ENCODE peak calls at places on chromosomes 12 and 14, in five cellular contexts. I, C, P, B and H are unnamed samples.

GRCh38 chr14:33936391-33936790 is 14.5 kb downstream of the EGLN3 start:
- DNase-seq in I (no peak), C (no peak), P (no peak), B (no peak), H (no peak)

GRCh38 chr12:120909633-120910318 is 5.6 kb upstream of the SPPL3 start:
- DNase-seq in I (no peak), C (no peak), P (no peak), B (no peak), H (no peak)

GRCh38 chr12:111445311-111446043 is 39.8 kb downstream of the SH2B3 start:
- DNase-seq in I (no peak), C (no peak), P (no peak), B (no peak), H (no peak)

GRCh38 chr14:74841230-74842207 is 34.4 kb downstream of the PROX2 start:
- DNase-seq in I (no peak), C (peak; percentile 77), P (no peak), B (no peak), H (no peak)

GRCh38 chr14:53890611-53891091 is 66.0 kb downstream of the BMP4 start:
- DNase-seq in I (no peak), C (no peak), P (no peak), B (no peak), H (peak; percentile 46)

GRCh38 chr12:68175566-68176033 is 16.1 kb upstream of the IFNG start:
- DNase-seq in I (no peak), C (peak; percentile 63), P (no peak), B (no peak), H (no peak)

GRCh38 chr14:75933712-75934296 is 48.0 kb downstream of the TGFB3 start:
- DNase-seq in I (no peak), C (no peak), P (peak; percentile 31), B (no peak), H (no peak)

GRCh38 chr12:6752181-6752930 is 585 bp downstream of the MLF2 start:
- DNase-seq in I (no peak), C (no peak), P (peak; percentile 62), B (peak; percentile 82), H (peak; percentile 51)

GRCh38 chr12:38903596-38903995 is 1.8 kb downstream of the CPNE8 start:
- DNase-seq in I (no peak), C (no peak), P (no peak), B (no peak), H (no peak)

GRCh38 chr14:34715108-34715863 is 893 bp upstream of the CFL2 start:
- DNase-seq in I (no peak), C (no peak), P (no peak), B (no peak), H (no peak)

GRCh38 chr14:93538411-93538810 is 107.7 kb downstream of the UNC79 start:
- DNase-seq in I (peak; percentile 38), C (no peak), P (peak; percentile 33), B (peak; percentile 32), H (no peak)

GRCh38 chr14:101953151-101953550 is 11.2 kb upstream of the DYNC1H1 start:
- DNase-seq in I (no peak), C (no peak), P (no peak), B (no peak), H (no peak)

GRCh38 chr12:67472551-67472950 is 176.0 kb upstream of the DYRK2 start:
- DNase-seq in I (no peak), C (no peak), P (no peak), B (no peak), H (no peak)

GRCh38 chr12:68340404-68341270 is 8.5 kb upstream of the MDM1 start:
- DNase-seq in I (no peak), C (no peak), P (no peak), B (no peak), H (no peak)

GRCh38 chr14:39015360-39015961 is 87.6 kb downstream of the SEC23A start:
- DNase-seq in I (peak; percentile 28), C (no peak), P (peak; percentile 30), B (peak; percentile 34), H (peak; percentile 84)

GRCh38 chr12:29414368-29414767 is 33.4 kb upstream of the ERGIC2 start:
- DNase-seq in I (no peak), C (no peak), P (no peak), B (no peak), H (no peak)

GRCh38 chr12:123723765-123724164 is 11.6 kb downstream of the ATP6V0A2 start:
- DNase-seq in I (no peak), C (no peak), P (no peak), B (no peak), H (no peak)

GRCh38 chr12:107319536-107320030 is 226.2 kb upstream of the CRY1 start:
- DNase-seq in I (no peak), C (no peak), P (no peak), B (peak; percentile 61), H (no peak)

GRCh38 chr12:101051901-101052550 is 158.0 kb downstream of the SLC5A8 start:
- DNase-seq in I (peak; percentile 88), C (no peak), P (no peak), B (peak; percentile 5), H (peak; percentile 88)

GRCh38 chr12:26668230-26668629 is 164.8 kb downstream of the ITPR2 start:
- DNase-seq in I (no peak), C (no peak), P (no peak), B (peak; percentile 11), H (no peak)

GRCh38 chr12:122366685-122367475 is 55.6 kb downstream of the CLIP1 start:
- DNase-seq in I (peak; percentile 78), C (no peak), P (peak; percentile 32), B (no peak), H (peak; percentile 84)

GRCh38 chr12:100851637-100852036 is 57.1 kb downstream of the ANO4 start:
- DNase-seq in I (no peak), C (no peak), P (no peak), B (no peak), H (no peak)

GRCh38 chr12:58915634-58916033 is 4.7 kb downstream of the LRIG3 start:
- DNase-seq in I (no peak), C (no peak), P (no peak), B (no peak), H (no peak)

GRCh38 chr12:53737951-53738833 is 10.9 kb upstream of the CALCOCO1 start:
- DNase-seq in I (no peak), C (no peak), P (peak; percentile 68), B (peak; percentile 48), H (no peak)

GRCh38 chr12:110560048-110560447 is 23.1 kb downstream of the PPTC7 start:
- DNase-seq in I (no peak), C (no peak), P (no peak), B (no peak), H (no peak)

GRCh38 chr14:67004521-67004920 is 184.7 kb upstream of the GARIN2 start:
- DNase-seq in I (no peak), C (no peak), P (no peak), B (no peak), H (no peak)

GRCh38 chr14:60356921-60357550 is 108.0 kb downstream of the PPM1A start:
- DNase-seq in I (no peak), C (no peak), P (no peak), B (peak; percentile 55), H (no peak)

GRCh38 chr12:4595881-4596280 is 33.9 kb downstream of the DYRK4 start:
- DNase-seq in I (no peak), C (no peak), P (no peak), B (no peak), H (no peak)

GRCh38 chr12:11553871-11554533 is 95.5 kb upstream of the ETV6 start:
- DNase-seq in I (peak; percentile 56), C (peak; percentile 88), P (peak; percentile 34), B (peak; percentile 76), H (peak; percentile 34)

GRCh38 chr12:130240831-130241590 is 78.7 kb downstream of the FZD10 start:
- DNase-seq in I (no peak), C (no peak), P (no peak), B (peak; percentile 39), H (no peak)

GRCh38 chr14:79465651-79466050 is 745.7 kb downstream of the DIO2 start:
- DNase-seq in I (no peak), C (no peak), P (no peak), B (no peak), H (no peak)
- TF ChIP-seq ZBTB33 in I (no peak), C (no peak), P (no peak), B (no peak), H (no peak)

GRCh38 chr14:55580401-55581010 is 499 bp downstream of the KTN1 start:
- DNase-seq in I (no peak), C (no peak), P (peak; percentile 71), B (peak; percentile 79), H (no peak)
- TF ChIP-seq ZBTB33 in I (no peak), C (no peak), P (no peak), B (no peak), H (no peak)

GRCh38 chr12:90945070-90945649 is 9.8 kb downstream of the CCER1 start:
- DNase-seq in I (peak; percentile 21), C (no peak), P (no peak), B (peak; percentile 20), H (peak; percentile 29)

GRCh38 chr12:90943248-90943647 is 11.7 kb downstream of the CCER1 start:
- DNase-seq in I (no peak), C (no peak), P (no peak), B (no peak), H (no peak)

GRCh38 chr12:90951418-90952110 is 3.4 kb downstream of the CCER1 start:
- DNase-seq in I (no peak), C (no peak), P (no peak), B (no peak), H (no peak)

GRCh38 chr12:90947869-90948268 is 7.1 kb downstream of the CCER1 start:
- DNase-seq in I (no peak), C (no peak), P (no peak), B (no peak), H (no peak)
- TF ChIP-seq ZBTB33 in I (no peak), C (no peak), P (no peak), B (no peak), H (no peak)

GRCh38 chr14:32202468-32202865 is 602 bp downstream of the RNU6-8 start:
- DNase-seq in I (no peak), C (no peak), P (no peak), B (peak; percentile 19), H (peak; percentile 60)

GRCh38 chr14:32201196-32201815 is 539 bp upstream of the RNU6-7 start:
- DNase-seq in I (no peak), C (no peak), P (peak; percentile 85), B (peak; percentile 84), H (peak; percentile 98)

GRCh38 chr14:32202941-32203882 is at the start of gene RNU6-8:
- DNase-seq in I (peak; percentile 80), C (peak; percentile 57), P (peak; percentile 81), B (peak; percentile 95), H (peak; percentile 96)

GRCh38 chr14:32201816-32202467 is at the start of gene RNU6-7:
- DNase-seq in I (no peak), C (no peak), P (no peak), B (peak; percentile 33), H (peak; percentile 61)

DNA sequence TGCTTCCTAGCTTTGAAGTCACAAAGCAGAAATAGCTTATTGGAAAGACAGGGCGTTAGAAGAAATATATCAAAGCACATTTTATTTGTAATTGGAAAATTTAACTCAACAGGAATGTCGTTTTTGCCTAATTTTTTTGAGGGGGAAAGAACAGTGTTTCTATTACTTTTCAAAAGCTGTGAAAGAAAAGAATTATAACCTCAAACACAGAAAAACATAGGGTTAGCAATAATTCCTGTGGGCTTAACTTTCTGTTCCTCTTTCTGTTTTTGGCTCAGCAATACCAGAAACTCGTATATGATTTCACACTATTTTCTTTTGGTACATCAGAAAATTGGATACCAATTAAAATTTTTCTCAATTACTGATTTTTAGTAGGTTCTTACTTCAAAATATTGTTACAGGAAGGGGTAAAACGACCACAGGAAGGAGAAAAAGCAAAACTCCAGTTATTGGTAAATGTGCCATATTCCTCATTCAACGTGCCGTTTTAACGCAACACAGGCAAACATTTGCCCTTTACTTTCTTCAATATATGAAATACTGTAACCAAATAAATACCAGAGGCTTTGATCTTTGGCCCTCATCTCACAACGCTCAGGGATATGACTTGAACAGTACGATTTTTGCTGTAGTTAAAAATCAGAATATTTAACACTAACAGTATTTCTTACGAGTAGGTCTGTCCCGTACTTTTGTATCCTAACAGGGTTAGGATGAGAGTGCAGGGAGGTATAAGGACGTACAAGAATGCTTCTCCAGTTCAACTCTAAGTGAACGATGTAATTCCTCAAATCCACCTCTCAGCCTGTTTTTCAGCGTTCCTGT is 1.3 kb upstream of the RNU6-7 start:
- DNase-seq in I (no peak), C (no peak), P (no peak), B (no peak), H (no peak)
- TF ChIP-seq ZBTB33 in I (no peak), C (no peak), P (no peak), B (no peak), H (no peak)